ENCODE peak calls at places on chromosome 2, in ten cellular contexts. S is Jurkat, Clone E6-1; U is lower lobe of right lung; W is tibial artery; V is GM12864; E is breast epithelium; Z is epithelial cell of esophagus; I is heart right ventricle; Q is SJSA1; R is cardiac fibroblast. D is an unnamed sample.

GRCh38 chr2:217611056-217611455 is 391.7 kb downstream of the TNS1 start:
- DNase-seq in W (no peak), U (no peak), V (no peak), Q (no peak), Z (no peak), R (no peak), S (no peak), I (no peak), E (no peak), D (no peak)

GRCh38 chr2:36389081-36389480 is 33.5 kb downstream of the CRIM1 start:
- DNase-seq in W (no peak), Z (no peak), U (no peak), E (no peak), V (no peak), S (no peak), Q (peak; percentile 53), I (no peak), R (peak; percentile 74), D (no peak)

GRCh38 chr2:88638743-88639142 is 11.5 kb upstream of the EIF2AK3 start:
- DNase-seq in Q (no peak), Z (peak; percentile 66), S (no peak), V (no peak), W (no peak), R (peak; percentile 18), U (no peak), E (no peak), I (no peak), D (no peak)

GRCh38 chr2:239393401-239393940 is 7.3 kb downstream of the HDAC4 start:
- DNase-seq in Z (no peak), R (peak; percentile 41), S (no peak), W (peak; percentile 65), E (no peak), V (no peak), Q (no peak), I (peak; percentile 79), U (peak; percentile 52), D (no peak)

GRCh38 chr2:233056961-233057605 is 3.1 kb upstream of the INPP5D start:
- DNase-seq in S (no peak), E (no peak), I (no peak), V (no peak), Z (no peak), U (no peak), Q (no peak), R (no peak), W (peak; percentile 52), D (no peak)

GRCh38 chr2:171310889-171311288 is 122.9 kb downstream of the METTL8 start:
- DNase-seq in Z (peak; percentile 21), E (no peak), Q (no peak), V (no peak), S (no peak), W (no peak), R (no peak), I (no peak), U (no peak), D (no peak)

GRCh38 chr2:128408349-128409305 is 90.0 kb upstream of the HS6ST1 start:
- DNase-seq in I (no peak), Q (peak; percentile 69), Z (peak; percentile 64), R (peak; percentile 84), V (no peak), U (no peak), W (peak; percentile 52), E (peak; percentile 89), S (no peak), D (no peak)

GRCh38 chr2:42787788-42788477 is 4.5 kb downstream of the HAAO start:
- DNase-seq in R (no peak), S (no peak), I (no peak), V (no peak), Z (no peak), E (no peak), W (no peak), U (no peak), Q (no peak), D (no peak)

GRCh38 chr2:120935339-120936313 is 200.0 kb downstream of the GLI2 start:
- DNase-seq in U (no peak), E (no peak), R (peak; percentile 53), I (no peak), S (no peak), Q (peak; percentile 78), V (no peak), Z (no peak), W (no peak), D (no peak)

GRCh38 chr2:145687445-145688104 is 1167.7 kb upstream of the ZEB2 start:
- DNase-seq in S (no peak), V (no peak), W (no peak), E (no peak), I (no peak), Q (no peak), Z (peak; percentile 24), U (no peak), R (peak; percentile 66), D (peak; percentile 4)

GRCh38 chr2:159066541-159067156 is 98.2 kb downstream of the TANC1 start:
- DNase-seq in I (no peak), Q (no peak), W (no peak), S (no peak), U (no peak), V (no peak), E (no peak), R (no peak), Z (peak; percentile 74), D (no peak)

GRCh38 chr2:47024046-47024445 is 108.4 kb upstream of the MCFD2 start:
- DNase-seq in V (no peak), I (no peak), Q (no peak), Z (no peak), R (no peak), U (no peak), W (peak; percentile 92), S (no peak), E (no peak), D (no peak)

GRCh38 chr2:74739129-74739528 is 85.1 kb downstream of the SEMA4F start:
- DNase-seq in V (no peak), W (no peak), I (no peak), R (no peak), U (no peak), Z (no peak), S (no peak), E (no peak), Q (no peak), D (no peak)

GRCh38 chr2:14355102-14355501 is 277.4 kb upstream of the LRATD1 start:
- DNase-seq in V (no peak), W (no peak), Q (no peak), R (no peak), S (no peak), Z (no peak), E (no peak), U (no peak), I (no peak), D (no peak)

GRCh38 chr2:112779598-112779997 is 4.7 kb downstream of the IL1A start:
- DNase-seq in E (no peak), U (no peak), R (no peak), I (no peak), W (no peak), Z (no peak), V (no peak), Q (no peak), S (no peak), D (no peak)

GRCh38 chr2:206378835-206379234 is 64.5 kb upstream of the ADAM23 start:
- DNase-seq in S (no peak), Z (no peak), E (no peak), R (no peak), W (no peak), Q (no peak), V (no peak), I (no peak), U (no peak), D (no peak)
- H3K4me3 ChIP-seq in S (no peak overlapping the region), Z (no peak overlapping the region), E (no peak overlapping the region), R (no peak overlapping the region), W (no peak overlapping the region), Q (no peak overlapping the region), V (no peak overlapping the region), I (no peak overlapping the region), U (no peak overlapping the region), D (no peak overlapping the region)

GRCh38 chr2:146826388-146826787 is 1018.4 kb upstream of the ACVR2A start:
- DNase-seq in I (no peak), R (no peak), V (no peak), S (no peak), U (no peak), W (no peak), E (no peak), Q (no peak), Z (no peak), D (no peak)

GRCh38 chr2:146820672-146821071 is 1024.2 kb upstream of the ACVR2A start:
- DNase-seq in S (no peak), E (no peak), I (no peak), Q (peak; percentile 9), V (no peak), R (peak; percentile 63), U (no peak), W (no peak), Z (peak; percentile 64), D (no peak)

GRCh38 chr2:146818122-146818521 is 1026.7 kb upstream of the ACVR2A start:
- DNase-seq in V (no peak), Z (peak; percentile 53), I (no peak), W (no peak), U (no peak), E (no peak), R (peak; percentile 33), Q (no peak), S (no peak), D (no peak)

GRCh38 chr2:146817613-146818012 is 1027.2 kb upstream of the ACVR2A start:
- DNase-seq in V (no peak), R (no peak), W (no peak), Q (no peak), E (no peak), S (no peak), U (no peak), I (no peak), Z (peak; percentile 88), D (no peak)

DNA sequence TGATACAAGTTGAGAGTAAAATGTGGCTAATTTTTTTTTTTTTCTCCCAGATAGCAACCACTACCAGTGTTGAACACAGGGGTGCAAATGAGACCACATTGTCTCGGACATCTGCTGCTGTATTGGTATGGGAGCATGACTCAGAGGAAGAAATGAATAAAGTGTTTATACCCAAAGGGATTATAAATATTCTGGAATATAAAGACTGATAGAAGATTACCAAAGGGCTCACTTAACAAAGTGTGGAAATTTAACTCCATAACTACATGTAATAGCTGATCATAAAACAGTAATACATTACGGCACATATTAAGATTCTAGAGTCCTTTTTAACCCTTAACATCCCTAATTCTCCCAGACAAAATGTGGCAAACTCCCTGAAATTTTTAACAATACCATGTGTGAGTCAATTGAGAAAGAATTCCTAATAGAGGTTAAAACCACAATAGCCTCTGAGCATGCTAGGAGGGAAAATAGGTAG is 1023.0 kb upstream of the ACVR2A start:
- DNase-seq in W (no peak), Q (peak; percentile 42), Z (peak; percentile 28), V (no peak), E (no peak), S (no peak), R (peak; percentile 53), U (no peak), I (no peak), D (no peak)
- H3K4me3 ChIP-seq in W (no peak overlapping the region), Q (no peak overlapping the region), Z (no peak overlapping the region), V (no peak overlapping the region), E (no peak overlapping the region), S (no peak overlapping the region), R (no peak overlapping the region), U (no peak overlapping the region), I (no peak overlapping the region), D (no peak overlapping the region)

GRCh38 chr2:69798909-69799526 is 30.4 kb upstream of the GMCL1 start:
- DNase-seq in V (peak; percentile 57), Z (peak; percentile 74), U (no peak), E (no peak), Q (peak; percentile 74), I (no peak), W (no peak), R (peak; percentile 79), S (peak; percentile 75), D (peak; percentile 23)
- H3K4me3 ChIP-seq in V (peak overlapping the region; percentile 52), Z (no peak overlapping the region), U (peak overlapping the region; percentile 27), E (peak overlapping the region; percentile 31), Q (peak overlapping the region; percentile 34), I (peak overlapping the region; percentile 47), W (peak overlapping the region; percentile 51), R (peak overlapping the region; percentile 45), S (no peak overlapping the region), D (peak overlapping the region; percentile 45)

GRCh38 chr2:25521665-25522387 is 151.6 kb downstream of the DTNB start:
- DNase-seq in E (no peak), S (peak; percentile 80), U (no peak), R (peak; percentile 92), Q (peak; percentile 71), W (no peak), V (peak; percentile 87), I (no peak), Z (peak; percentile 61), D (peak; percentile 89)
- H3K4me3 ChIP-seq in E (peak overlapping the region; percentile 24), S (peak overlapping the region; percentile 13), U (peak overlapping the region; percentile 41), R (peak overlapping the region; percentile 38), Q (peak overlapping the region; percentile 27), W (peak overlapping the region; percentile 9), V (no peak overlapping the region), I (peak overlapping the region; percentile 35), Z (no peak overlapping the region), D (peak overlapping the region; percentile 42)